ENCODE peak calls at places on chromosomes 5 and 9, in four cellular contexts. W is heart right ventricle, A is right lobe of liver, D is heart left ventricle. T is an unnamed sample.

GRCh38 chr9:114110180-114110579 is 11.1 kb upstream of the KIF12 start:
- DNase-seq in W (no peak), A (no peak), D (no peak), T (peak; percentile 73)

GRCh38 chr5:60228676-60229075 is 335.1 kb upstream of the PDE4D start:
- DNase-seq in W (no peak), A (no peak), D (no peak), T (no peak)

GRCh38 chr9:8533681-8534080 is 734.1 kb upstream of the DMAC1 start:
- DNase-seq in W (no peak), A (no peak), D (no peak), T (no peak)

GRCh38 chr5:10229306-10230048 is 20.2 kb downstream of the ATPSCKMT start:
- DNase-seq in W (no peak), A (no peak), D (no peak), T (peak; percentile 19)

GRCh38 chr5:74596930-74597329 is 43.6 kb downstream of the ENC1 start:
- DNase-seq in W (no peak), A (no peak), D (no peak), T (no peak)

GRCh38 chr5:55360190-55360589 is 52.4 kb downstream of the MTREX start:
- DNase-seq in W (no peak), A (no peak), D (no peak), T (peak; percentile 87)

GRCh38 chr9:86778761-86779160 is 168.5 kb downstream of the GAS1 start:
- DNase-seq in W (no peak), A (no peak), D (no peak), T (no peak)

GRCh38 chr5:64794053-64794770 is 25.5 kb downstream of the CWC27 start:
- DNase-seq in W (no peak), A (no peak), D (no peak), T (no peak)

GRCh38 chr9:131094622-131095021 is 1.7 kb upstream of the AIF1L start:
- DNase-seq in W (peak; percentile 63), A (no peak), D (no peak), T (peak; percentile 29)

GRCh38 chr5:72448368-72448767 is 58.8 kb downstream of the ZNF366 start:
- DNase-seq in W (no peak), A (no peak), D (no peak), T (no peak)

GRCh38 chr5:81650992-81651391 is 99.9 kb downstream of the SSBP2 start:
- DNase-seq in W (no peak), A (no peak), D (no peak), T (no peak)

GRCh38 chr9:133539434-133539833 is 4.9 kb downstream of the ADAMTSL2 start:
- DNase-seq in W (peak; percentile 78), A (peak; percentile 52), D (peak; percentile 77), T (no peak)

GRCh38 chr5:92911851-92912250 is 669.2 kb downstream of the NR2F1-AS1 start:
- DNase-seq in W (no peak), A (no peak), D (no peak), T (no peak)

GRCh38 chr9:134591573-134591981 is 50.0 kb upstream of the COL5A1 start:
- DNase-seq in W (no peak), A (no peak), D (no peak), T (no peak)

GRCh38 chr5:134553816-134554215 is 28.3 kb downstream of the JADE2 start:
- DNase-seq in W (no peak), A (no peak), D (no peak), T (no peak)

GRCh38 chr5:34053133-34053532 is 10.1 kb upstream of the C1QTNF3 start:
- DNase-seq in W (no peak), A (no peak), D (no peak), T (peak; percentile 91)

GRCh38 chr9:87792831-87793288 is 66.9 kb downstream of the CTSL start:
- DNase-seq in W (peak; percentile 49), A (peak; percentile 67), D (peak; percentile 73), T (peak; percentile 49)

GRCh38 chr9:116499986-116500871 is 186.9 kb upstream of the TRIM32 start:
- DNase-seq in W (no peak), A (no peak), D (no peak), T (peak; percentile 75)

GRCh38 chr9:130156672-130157071 is 15.5 kb upstream of the NCS1 start:
- DNase-seq in W (no peak), A (no peak), D (no peak), T (no peak)

GRCh38 chr5:92402045-92402444 is 1018.9 kb upstream of the ARRDC3 start:
- DNase-seq in W (no peak), A (no peak), D (no peak), T (peak; percentile 23)

GRCh38 chr5:158485604-158486081 is 614.1 kb downstream of the EBF1 start:
- DNase-seq in W (no peak), A (no peak), D (peak; percentile 57), T (peak; percentile 4)

GRCh38 chr5:116482394-116482793 is 92.2 kb downstream of the SEMA6A start:
- DNase-seq in W (no peak), A (no peak), D (no peak), T (peak; percentile 71)

GRCh38 chr9:93636667-93637066 is 60.3 kb downstream of the PHF2 start:
- DNase-seq in W (no peak), A (no peak), D (no peak), T (no peak)

GRCh38 chr5:94313188-94313587 is 305.2 kb downstream of the KIAA0825 start:
- DNase-seq in W (no peak), A (no peak), D (no peak), T (no peak)

GRCh38 chr5:94308442-94308841 is 310.0 kb downstream of the KIAA0825 start:
- DNase-seq in W (no peak), A (no peak), D (no peak), T (peak; percentile 59)

GRCh38 chr5:94314507-94315170 is 303.8 kb downstream of the KIAA0825 start:
- DNase-seq in W (no peak), A (no peak), D (no peak), T (no peak)

GRCh38 chr5:94309166-94309565 is 309.2 kb downstream of the KIAA0825 start:
- DNase-seq in W (no peak), A (no peak), D (no peak), T (no peak)

DNA sequence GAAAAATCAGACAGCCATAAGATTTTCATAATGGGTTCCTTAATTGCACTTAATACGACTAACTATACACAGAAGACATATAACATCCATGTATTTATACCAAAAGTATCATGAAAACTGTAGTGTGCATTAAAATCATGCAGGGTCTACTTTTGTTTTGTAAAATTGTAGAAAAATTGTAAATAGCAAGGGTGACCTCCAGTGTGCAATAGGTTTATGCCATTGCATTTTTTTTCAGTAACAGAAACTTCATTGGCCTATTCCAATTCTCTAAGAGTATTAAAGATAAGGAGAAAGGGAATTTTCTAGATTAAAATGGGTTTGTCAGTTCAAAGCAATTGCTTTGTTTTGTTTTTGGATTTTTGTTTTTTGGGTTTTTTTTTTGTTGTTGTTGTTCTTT is 307.5 kb downstream of the KIAA0825 start:
- DNase-seq in W (no peak), A (no peak), D (no peak), T (no peak)
- TF ChIP-seq CTCF in W (no peak), A (no peak), D (no peak), T (no peak)

GRCh38 chr9:95138474-95138873 is 179.0 kb downstream of the FANCC start:
- DNase-seq in W (no peak), A (peak; percentile 87), D (no peak), T (no peak)
- TF ChIP-seq CTCF in W (no peak), A (peak; percentile 45), D (no peak), T (no peak)

GRCh38 chr5:69522035-69522434 is 29.4 kb downstream of the OCLN start:
- DNase-seq in W (no peak), A (no peak), D (no peak), T (no peak)
- TF ChIP-seq CTCF in W (no peak), A (no peak), D (no peak), T (no peak)

GRCh38 chr5:37842048-37842447 is 2.2 kb upstream of the GDNF start:
- DNase-seq in W (no peak), A (no peak), D (no peak), T (no peak)

GRCh38 chr5:37841223-37841622 is 1.4 kb upstream of the GDNF start:
- DNase-seq in W (no peak), A (no peak), D (no peak), T (peak; percentile 56)

GRCh38 chr5:37839441-37840035 is 303 bp downstream of the GDNF start:
- DNase-seq in W (peak; percentile 46), A (peak; percentile 51), D (peak; percentile 25), T (no peak)

GRCh38 chr5:37838933-37839341 is 904 bp downstream of the GDNF start:
- DNase-seq in W (no peak), A (no peak), D (no peak), T (no peak)

DNA sequence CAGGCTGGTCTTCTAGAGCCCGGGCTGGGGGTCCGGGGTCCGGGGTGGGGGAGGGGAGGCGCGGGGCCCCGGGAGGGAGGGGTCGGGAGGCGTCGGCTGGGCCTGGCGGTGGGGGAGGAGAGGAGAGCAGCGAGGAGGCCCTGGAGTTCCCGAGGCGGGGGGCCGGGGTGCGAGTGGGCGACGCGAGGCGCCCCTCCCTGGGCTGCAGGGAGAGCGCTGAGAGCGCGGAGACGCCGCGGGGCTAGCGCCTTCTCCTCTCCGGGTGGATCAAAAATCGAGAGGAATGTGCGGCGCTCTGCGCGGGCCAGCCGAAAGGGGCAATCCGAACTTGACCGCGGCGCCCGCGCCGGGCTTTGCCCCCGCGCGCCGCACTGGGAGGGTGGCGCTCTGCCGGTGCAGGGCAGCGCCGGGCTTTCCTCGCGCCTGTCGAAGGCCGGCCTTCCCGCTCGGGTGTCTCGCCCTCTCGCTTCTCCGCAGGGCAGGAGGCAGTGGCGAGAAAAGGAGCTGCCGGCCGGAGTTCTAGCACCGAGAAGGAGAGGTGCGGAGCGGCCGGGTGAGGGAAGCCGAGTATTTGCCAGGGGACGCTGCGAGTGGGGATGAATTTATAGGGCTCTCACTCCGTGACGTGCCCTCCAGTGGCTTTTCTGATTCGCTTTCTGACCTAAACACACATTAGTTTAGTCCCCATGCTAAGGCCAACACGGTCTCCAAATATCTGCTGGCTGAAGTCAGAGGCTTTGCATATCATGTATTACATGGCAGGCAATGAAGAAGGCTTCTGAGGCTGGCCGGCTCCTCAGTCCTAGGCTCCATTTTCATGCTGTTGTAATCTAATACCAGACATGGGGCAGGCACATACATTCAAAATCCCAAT is at the start of gene GDNF:
- DNase-seq in W (peak; percentile 43), A (peak; percentile 58), D (no peak), T (no peak)
- TF ChIP-seq CTCF in W (no peak), A (no peak), D (peak; percentile 8), T (peak; percentile 32)

GRCh38 chr5:143650296-143650695 is 161.7 kb upstream of the HMHB1 start:
- DNase-seq in W (no peak), A (no peak), D (no peak), T (no peak)

GRCh38 chr5:143646961-143647360 is 165.0 kb upstream of the HMHB1 start:
- DNase-seq in W (no peak), A (no peak), D (no peak), T (no peak)

GRCh38 chr5:143649869-143650268 is 162.1 kb upstream of the HMHB1 start:
- DNase-seq in W (no peak), A (no peak), D (no peak), T (no peak)

GRCh38 chr5:143645356-143645755 is 166.6 kb upstream of the HMHB1 start:
- DNase-seq in W (no peak), A (no peak), D (no peak), T (no peak)

GRCh38 chr5:143648696-143649095 is 163.3 kb upstream of the HMHB1 start:
- DNase-seq in W (no peak), A (no peak), D (no peak), T (no peak)
- TF ChIP-seq CTCF in W (peak; percentile 17), A (peak; percentile 10), D (no peak), T (peak; percentile 35)

T was measured in bronchial epithelial cell.